ENCODE peak calls at places on chromosomes 3 and 15, in seven cellular contexts. S is esophagus muscularis mucosa, D is left lung, B is heart right ventricle, Y is mammary epithelial cell, U is fibroblast of mammary gland, I is NB4. J is an unnamed sample.

GRCh38 chr15:90596943-90597342 is 67.2 kb downstream of the CRTC3 start:
- DNase-seq in S (no peak), I (no peak), Y (no peak), B (no peak), D (no peak), U (no peak), J (no peak)

GRCh38 chr3:180690061-180690460 is 10.8 kb upstream of the CCDC39 start:
- DNase-seq in U (no peak), I (no peak), B (no peak), D (no peak), S (no peak), Y (no peak), J (no peak)

GRCh38 chr3:178778579-178778978 is 242.3 kb downstream of the KCNMB2 start:
- DNase-seq in Y (no peak), S (no peak), U (no peak), B (no peak), D (no peak), I (no peak), J (no peak)

GRCh38 chr15:65083262-65083701 is 6.7 kb downstream of the KBTBD13 start:
- DNase-seq in S (no peak), B (no peak), Y (no peak), I (no peak), U (peak), D (no peak), J (no peak)

GRCh38 chr3:61890167-61890566 is 328.8 kb downstream of the PTPRG start:
- DNase-seq in B (no peak), S (no peak), D (no peak), U (no peak), I (no peak), Y (no peak), J (no peak)

GRCh38 chr15:76951161-76951714 is 19.7 kb downstream of the RCN2 start:
- DNase-seq in U (no peak), Y (no peak), I (no peak), S (no peak), B (no peak), D (no peak), J (no peak)

GRCh38 chr3:169575381-169575780 is 88.1 kb downstream of the MECOM start:
- DNase-seq in I (no peak), D (no peak), Y (peak), B (peak), S (no peak), U (peak), J (no peak)

GRCh38 chr3:65483475-65483874 is 555.2 kb downstream of the MAGI1 start:
- DNase-seq in S (no peak), U (peak), D (peak), Y (peak), I (no peak), B (peak), J (no peak)

GRCh38 chr3:45635475-45636256 is 41.1 kb downstream of the LIMD1 start:
- DNase-seq in Y (peak), I (no peak), S (no peak), B (no peak), D (no peak), U (peak), J (peak)

GRCh38 chr3:72999971-73000370 is 3.4 kb downstream of the PPP4R2 start:
- DNase-seq in D (no peak), U (no peak), S (no peak), B (no peak), Y (no peak), I (no peak), J (no peak)
- H3K4me3 ChIP-seq in D (peak), U (no peak), S (peak), B (peak), Y (no peak), I (peak), J (peak)

DNA sequence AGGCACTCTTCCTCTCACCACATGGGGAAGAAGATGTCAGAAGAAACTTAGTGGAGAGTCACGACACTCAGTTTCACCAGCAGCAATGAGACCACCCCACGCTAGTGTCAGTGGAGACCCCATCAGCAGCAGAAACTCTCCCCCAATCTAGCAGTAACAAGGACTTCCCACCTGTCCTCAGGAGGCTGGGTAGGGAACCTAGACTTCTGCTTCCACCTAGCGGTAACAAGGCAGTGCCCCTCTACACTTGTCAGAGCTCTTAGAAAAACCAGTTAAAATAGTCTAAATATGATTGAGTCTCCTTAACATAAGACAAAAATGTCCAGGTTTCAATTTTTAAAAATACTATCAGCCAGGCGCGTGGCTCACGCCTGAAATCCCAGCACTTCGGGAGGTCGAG is 57.3 kb downstream of the TRAT1 start:
- DNase-seq in D (no peak), U (no peak), I (no peak), S (no peak), Y (no peak), B (no peak), J (no peak)
- TF ChIP-seq CTCF in D (no peak), U (no peak), I (no peak), S (no peak), Y (no peak), B (no peak), J (no peak)

DNA sequence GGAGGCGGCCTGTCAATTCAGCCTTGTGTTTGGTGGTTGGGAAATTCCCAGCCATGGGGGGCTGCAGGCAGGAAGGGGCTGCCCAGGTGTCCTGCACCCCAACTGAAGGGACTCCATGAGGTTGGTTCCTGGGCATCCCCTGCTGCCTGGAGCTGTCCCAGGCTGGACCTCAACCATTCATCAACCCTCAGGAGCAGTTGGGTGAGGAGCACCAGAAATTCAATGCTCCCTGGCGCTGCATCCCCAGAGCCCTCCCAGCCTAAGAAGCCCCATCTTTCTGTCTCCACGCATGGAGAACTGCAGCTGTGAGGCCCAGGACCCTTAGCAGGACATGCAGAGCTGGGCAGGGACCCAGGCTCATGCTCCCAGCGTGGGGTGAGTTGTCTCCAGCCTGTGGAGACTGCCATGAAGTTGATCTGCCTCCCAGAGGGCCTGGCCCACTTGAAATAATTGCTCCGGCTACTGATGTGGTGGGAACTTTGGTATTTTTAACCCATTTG is 8.0 kb upstream of the SEMA3B start:
- DNase-seq in B (no peak), D (peak), Y (no peak), S (no peak), I (no peak), U (no peak), J (no peak)
- H3K4me3 ChIP-seq in B (peak), D (peak), Y (peak), S (peak), I (no peak), U (no peak), J (peak)

GRCh38 chr3:1611824-1612223 is 486.8 kb upstream of the CNTN4 start:
- DNase-seq in B (no peak), I (no peak), D (no peak), S (no peak), U (no peak), Y (no peak), J (no peak)
- TF ChIP-seq CTCF in B (no peak), I (no peak), D (no peak), S (no peak), U (no peak), Y (no peak), J (peak)

DNA sequence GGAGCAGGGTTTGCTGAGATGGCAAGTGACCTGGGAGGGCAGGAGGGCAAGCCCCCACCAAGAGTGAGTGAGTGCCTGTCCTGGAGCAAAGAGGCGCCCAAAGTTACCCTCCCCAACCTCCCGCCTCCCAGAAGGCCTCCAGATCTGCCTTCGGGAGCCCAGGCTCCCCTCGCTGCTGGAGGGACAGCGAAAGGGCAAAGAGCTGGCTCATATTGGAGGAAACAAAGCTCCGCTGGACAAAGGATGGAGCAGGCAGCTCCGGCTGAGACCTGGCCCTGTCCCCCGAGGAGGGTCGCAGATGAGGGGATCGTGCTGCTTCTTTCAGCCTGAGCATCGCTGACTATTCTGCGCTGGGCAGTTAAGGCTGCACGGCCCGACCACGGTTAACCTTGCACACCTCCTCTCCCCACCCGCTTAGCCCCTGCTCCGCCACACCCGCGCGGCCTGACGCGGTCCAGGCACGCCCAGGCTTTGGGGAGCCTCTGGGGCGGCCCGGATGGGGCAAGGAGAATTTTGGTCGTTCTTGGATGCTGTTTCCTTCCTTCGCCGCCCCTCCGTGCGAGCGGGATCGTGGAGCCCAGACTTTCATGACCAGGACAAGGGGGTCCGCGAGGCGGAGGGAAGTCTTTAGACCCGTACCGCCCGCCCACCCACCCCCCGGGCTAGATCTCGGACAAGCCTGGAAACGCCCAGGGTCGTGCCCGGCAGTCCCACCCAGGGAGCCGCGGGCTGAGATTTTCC is 651 bp downstream of the PLCD1 start:
- DNase-seq in U (no peak), B (no peak), I (no peak), D (no peak), S (no peak), Y (no peak), J (no peak)
- H3K4me3 ChIP-seq in U (peak), B (peak), I (no peak), D (peak), S (peak), Y (peak), J (peak)

GRCh38 chr3:190249414-190249813 is 72.8 kb downstream of the CLDN1 start:
- DNase-seq in Y (no peak), I (no peak), U (no peak), S (no peak), D (no peak), B (no peak), J (no peak)
- TF ChIP-seq CTCF in Y (peak), I (no peak), U (no peak), S (no peak), D (no peak), B (no peak), J (no peak)

DNA sequence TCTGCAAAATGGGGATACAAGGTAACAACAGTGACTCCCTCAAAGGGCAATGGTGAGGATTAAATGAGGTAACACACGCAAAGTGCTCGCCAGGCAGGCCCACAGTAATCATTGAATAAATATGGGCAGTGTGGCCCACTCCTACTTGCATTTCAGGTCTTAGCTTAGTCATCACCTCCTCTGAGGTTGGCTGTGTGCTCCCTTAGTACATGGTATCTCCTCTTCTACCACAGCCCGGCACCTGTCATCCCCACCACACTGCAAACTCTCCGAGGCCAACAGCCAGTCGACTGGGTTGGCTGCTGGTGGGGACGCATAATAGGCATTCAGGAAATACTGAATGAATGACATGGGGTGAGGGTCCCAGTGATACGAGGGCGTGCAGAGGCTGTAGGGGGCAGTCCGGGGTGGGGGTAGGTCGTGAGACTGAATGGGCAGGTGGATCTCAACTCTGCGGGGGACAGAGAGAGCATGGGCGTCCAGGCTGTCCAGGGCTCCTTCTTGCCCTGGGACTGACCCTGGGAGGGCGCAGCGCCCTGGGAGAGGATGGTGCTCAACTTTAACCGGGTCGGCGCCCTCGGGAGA is 375 bp upstream of the MYZAP start:
- DNase-seq in I (no peak), D (no peak), Y (no peak), B (no peak), S (no peak), U (no peak), J (no peak)
- H3K4me3 ChIP-seq in I (no peak), D (peak), Y (peak), B (peak), S (peak), U (peak), J (peak)

GRCh38 chr3:120382941-120383447 is 33.8 kb upstream of the LRRC58 start:
- DNase-seq in U (no peak), I (no peak), S (no peak), B (no peak), D (no peak), Y (no peak), J (no peak)

DNA sequence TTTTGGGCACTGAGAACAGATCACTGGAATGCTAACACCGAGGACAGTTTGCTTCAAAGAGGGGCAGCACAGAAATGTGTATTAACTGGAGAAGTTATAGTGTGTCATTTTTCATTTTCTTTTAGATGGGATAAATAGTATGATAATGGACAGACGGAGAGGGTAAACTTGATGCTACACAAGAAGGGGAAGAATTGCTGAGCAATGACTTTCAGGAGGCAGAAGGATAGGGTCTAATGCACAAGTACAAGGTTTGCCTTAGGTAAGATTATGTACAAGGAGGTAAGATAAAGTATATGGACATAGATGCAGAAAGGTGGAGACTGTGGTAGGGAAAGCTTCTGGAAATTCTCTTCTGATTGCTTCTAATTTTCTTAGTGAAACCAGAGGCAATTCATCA is 32.3 kb upstream of the LRRC58 start:
- DNase-seq in D (no peak), I (no peak), S (no peak), Y (no peak), U (no peak), B (no peak), J (no peak)
- TF ChIP-seq CTCF in D (no peak), I (no peak), S (no peak), Y (no peak), U (no peak), B (no peak), J (no peak)

J was measured in epithelial cell of proximal tubule.